ENCODE peak calls at places on chromosomes 11 and 22, in six cellular contexts. One of them, this sample, is unnamed. For H3K4me1 and H3K9me3, the result is how much of the 10 kb centered on the place peaks cover.

GRCh38 chr11:111607751-111608150 is 5.5 kb downstream of the SIK2 start:
- DNase-seq in aorta: no peak
- DNase-seq in A549: no peak
- DNase-seq in right atrium auricular region: no peak
- DNase-seq in SJSA1: no peak
- DNase-seq in tibial nerve: no peak
- DNase-seq in this sample: no peak

GRCh38 chr11:106281455-106282173 is 204.2 kb downstream of the AASDHPPT start:
- DNase-seq in aorta: no peak
- DNase-seq in A549: peak
- DNase-seq in right atrium auricular region: no peak
- DNase-seq in SJSA1: no peak
- DNase-seq in tibial nerve: no peak
- DNase-seq in this sample: peak

GRCh38 chr11:123137496-123138270 is 57.4 kb downstream of the CLMP start:
- DNase-seq in aorta: peak
- DNase-seq in A549: no peak
- DNase-seq in right atrium auricular region: peak
- DNase-seq in SJSA1: peak
- DNase-seq in tibial nerve: peak
- DNase-seq in this sample: peak

GRCh38 chr11:640021-640706 is 3.1 kb downstream of the DRD4 start:
- DNase-seq in aorta: no peak
- DNase-seq in A549: no peak
- DNase-seq in right atrium auricular region: no peak
- DNase-seq in SJSA1: no peak
- DNase-seq in tibial nerve: no peak
- DNase-seq in this sample: no peak

GRCh38 chr11:61106296-61106695 is 4.0 kb downstream of the CD5 start:
- DNase-seq in aorta: peak
- DNase-seq in A549: no peak
- DNase-seq in right atrium auricular region: no peak
- DNase-seq in SJSA1: no peak
- DNase-seq in tibial nerve: no peak
- DNase-seq in this sample: no peak

GRCh38 chr22:39502789-39503464 is 837 bp downstream of the MIEF1 start:
- DNase-seq in aorta: no peak
- DNase-seq in A549: no peak
- DNase-seq in right atrium auricular region: no peak
- DNase-seq in SJSA1: no peak
- DNase-seq in tibial nerve: no peak
- DNase-seq in this sample: peak

GRCh38 chr22:35430897-35431322 is 31.0 kb downstream of the MCM5 start:
- DNase-seq in aorta: peak
- DNase-seq in A549: peak
- DNase-seq in right atrium auricular region: peak
- DNase-seq in SJSA1: peak
- DNase-seq in tibial nerve: peak
- DNase-seq in this sample: peak

GRCh38 chr11:133303262-133303661 is 229.0 kb downstream of the OPCML start:
- DNase-seq in aorta: no peak
- DNase-seq in A549: no peak
- DNase-seq in right atrium auricular region: no peak
- DNase-seq in SJSA1: no peak
- DNase-seq in tibial nerve: no peak
- DNase-seq in this sample: no peak

GRCh38 chr22:22182990-22183264 is 61.7 kb upstream of the VPREB1 start:
- DNase-seq in aorta: no peak
- DNase-seq in A549: no peak
- DNase-seq in right atrium auricular region: no peak
- DNase-seq in SJSA1: no peak
- DNase-seq in tibial nerve: no peak
- DNase-seq in this sample: no peak

GRCh38 chr22:17794726-17795125 is 20.5 kb upstream of the BID start:
- DNase-seq in aorta: no peak
- DNase-seq in A549: no peak
- DNase-seq in right atrium auricular region: no peak
- DNase-seq in SJSA1: no peak
- DNase-seq in tibial nerve: no peak
- DNase-seq in this sample: no peak

GRCh38 chr11:62484352-62484751 is 62.3 kb downstream of the AHNAK start:
- DNase-seq in aorta: no peak
- DNase-seq in A549: no peak
- DNase-seq in right atrium auricular region: no peak
- DNase-seq in SJSA1: no peak
- DNase-seq in tibial nerve: no peak
- DNase-seq in this sample: no peak

GRCh38 chr11:11978792-11979486 is 29.5 kb downstream of the DKK3 start:
- DNase-seq in aorta: no peak
- DNase-seq in A549: no peak
- DNase-seq in right atrium auricular region: peak
- DNase-seq in SJSA1: peak
- DNase-seq in tibial nerve: peak
- DNase-seq in this sample: peak

GRCh38 chr11:69650832-69651344 is 9.9 kb downstream of the CCND1 start:
- DNase-seq in aorta: peak
- DNase-seq in A549: no peak
- DNase-seq in right atrium auricular region: no peak
- DNase-seq in SJSA1: no peak
- DNase-seq in tibial nerve: no peak
- DNase-seq in this sample: no peak

GRCh38 chr11:111913997-111914396 is 1.5 kb downstream of the HSPB2 start:
- DNase-seq in aorta: peak
- DNase-seq in A549: no peak
- DNase-seq in right atrium auricular region: no peak
- DNase-seq in SJSA1: no peak
- DNase-seq in tibial nerve: peak
- DNase-seq in this sample: peak

GRCh38 chr11:67616431-67617242 is 9.9 kb downstream of the NDUFV1 start:
- DNase-seq in aorta: no peak
- DNase-seq in A549: no peak
- DNase-seq in right atrium auricular region: no peak
- DNase-seq in SJSA1: no peak
- DNase-seq in tibial nerve: no peak
- DNase-seq in this sample: no peak
- H3K4me1 ChIP-seq in aorta: under half
- H3K4me1 ChIP-seq in A549: under half
- H3K4me1 ChIP-seq in right atrium auricular region: under half
- H3K4me1 ChIP-seq in SJSA1: under half
- H3K4me1 ChIP-seq in tibial nerve: under half
- H3K4me1 ChIP-seq in this sample: under half

DNA sequence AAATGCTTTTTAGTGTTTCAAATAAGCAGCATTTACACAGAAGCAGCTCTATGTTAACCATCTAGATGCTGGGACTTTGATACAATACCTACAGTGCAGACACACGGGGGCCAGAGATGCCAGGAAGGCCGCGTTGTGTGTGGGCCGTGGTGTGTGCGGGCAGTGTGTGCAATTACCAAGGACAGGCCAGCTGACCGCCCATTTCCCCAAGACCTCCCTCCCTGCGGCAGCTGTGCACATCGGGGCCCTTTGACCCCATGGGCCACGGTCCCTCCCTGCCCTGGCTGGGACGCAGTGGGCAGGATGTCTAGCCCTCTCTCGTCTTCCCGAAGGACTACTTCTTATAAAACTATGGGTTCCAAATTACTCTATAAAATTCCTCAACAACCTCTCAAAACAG is 38.4 kb downstream of the CLTCL1 start:
- DNase-seq in aorta: no peak
- DNase-seq in A549: no peak
- DNase-seq in right atrium auricular region: no peak
- DNase-seq in SJSA1: no peak
- DNase-seq in tibial nerve: no peak
- DNase-seq in this sample: no peak
- H3K9me3 ChIP-seq in aorta: under half
- H3K9me3 ChIP-seq in A549: under half
- H3K9me3 ChIP-seq in right atrium auricular region: under half
- H3K9me3 ChIP-seq in SJSA1: under half
- H3K9me3 ChIP-seq in tibial nerve: under half
- H3K9me3 ChIP-seq in this sample: under half

GRCh38 chr11:2306971-2307732 is 5.3 kb downstream of the TSPAN32 start:
- DNase-seq in aorta: peak
- DNase-seq in A549: no peak
- DNase-seq in right atrium auricular region: no peak
- DNase-seq in SJSA1: peak
- DNase-seq in tibial nerve: no peak
- DNase-seq in this sample: no peak
- H3K27ac ChIP-seq in aorta: no peak
- H3K27ac ChIP-seq in A549: no peak
- H3K27ac ChIP-seq in right atrium auricular region: peak
- H3K27ac ChIP-seq in SJSA1: peak
- H3K27ac ChIP-seq in tibial nerve: peak
- H3K27ac ChIP-seq in this sample: no peak

DNA sequence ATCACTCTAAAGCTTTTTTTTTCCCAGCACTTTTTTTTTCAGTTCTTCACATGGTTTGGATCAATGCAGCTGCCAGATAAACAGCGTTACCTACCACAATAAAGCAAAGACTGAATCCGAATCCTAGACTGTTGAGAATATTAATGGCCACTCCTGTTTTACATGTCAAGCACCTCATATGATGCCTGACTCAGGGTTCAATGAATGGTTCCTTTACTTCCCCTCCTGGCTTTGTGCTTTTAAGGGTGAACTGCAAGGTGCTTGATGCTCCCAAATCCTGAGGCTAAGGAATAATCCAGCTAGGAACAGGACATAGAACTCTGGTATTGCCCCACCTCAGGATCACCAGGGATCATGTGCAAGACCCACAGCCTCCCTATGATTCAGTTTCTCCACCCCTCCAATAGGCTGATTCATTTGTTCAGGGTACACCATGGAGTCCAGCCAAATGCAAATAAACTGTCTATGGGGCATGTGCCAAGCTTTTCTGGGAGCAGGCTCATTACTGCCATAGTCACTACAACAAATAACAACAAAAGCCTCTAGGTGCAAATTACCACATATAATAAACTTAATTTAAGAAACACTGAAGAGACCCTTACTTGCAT is 104.3 kb downstream of the GAB2 start:
- DNase-seq in aorta: no peak
- DNase-seq in A549: peak
- DNase-seq in right atrium auricular region: peak
- DNase-seq in SJSA1: no peak
- DNase-seq in tibial nerve: no peak
- DNase-seq in this sample: no peak
- H3K4me1 ChIP-seq in aorta: under half
- H3K4me1 ChIP-seq in A549: under half
- H3K4me1 ChIP-seq in right atrium auricular region: half or more
- H3K4me1 ChIP-seq in SJSA1: under half
- H3K4me1 ChIP-seq in tibial nerve: under half
- H3K4me1 ChIP-seq in this sample: under half

GRCh38 chr11:64788321-64789215 is 10.2 kb upstream of the SF1 start:
- DNase-seq in aorta: peak
- DNase-seq in A549: no peak
- DNase-seq in right atrium auricular region: no peak
- DNase-seq in SJSA1: no peak
- DNase-seq in tibial nerve: no peak
- DNase-seq in this sample: no peak
- H3K9me3 ChIP-seq in aorta: under half
- H3K9me3 ChIP-seq in A549: under half
- H3K9me3 ChIP-seq in right atrium auricular region: under half
- H3K9me3 ChIP-seq in SJSA1: under half
- H3K9me3 ChIP-seq in tibial nerve: under half
- H3K9me3 ChIP-seq in this sample: under half

GRCh38 chr22:23289851-23290724 is 109.8 kb downstream of the BCR start:
- DNase-seq in aorta: peak
- DNase-seq in A549: peak
- DNase-seq in right atrium auricular region: no peak
- DNase-seq in SJSA1: peak
- DNase-seq in tibial nerve: peak
- DNase-seq in this sample: peak

GRCh38 chr22:23291806-23292452 is 111.6 kb downstream of the BCR start:
- DNase-seq in aorta: no peak
- DNase-seq in A549: no peak
- DNase-seq in right atrium auricular region: no peak
- DNase-seq in SJSA1: no peak
- DNase-seq in tibial nerve: no peak
- DNase-seq in this sample: no peak

GRCh38 chr22:23288301-23289129 is 108.2 kb downstream of the BCR start:
- DNase-seq in aorta: no peak
- DNase-seq in A549: no peak
- DNase-seq in right atrium auricular region: no peak
- DNase-seq in SJSA1: no peak
- DNase-seq in tibial nerve: no peak
- DNase-seq in this sample: no peak

GRCh38 chr22:23287136-23288095 is 107.1 kb downstream of the BCR start:
- DNase-seq in aorta: no peak
- DNase-seq in A549: no peak
- DNase-seq in right atrium auricular region: no peak
- DNase-seq in SJSA1: no peak
- DNase-seq in tibial nerve: no peak
- DNase-seq in this sample: no peak

GRCh38 chr22:23289130-23289503 is 108.8 kb downstream of the BCR start:
- DNase-seq in aorta: no peak
- DNase-seq in A549: no peak
- DNase-seq in right atrium auricular region: no peak
- DNase-seq in SJSA1: no peak
- DNase-seq in tibial nerve: no peak
- DNase-seq in this sample: no peak
- H3K27ac ChIP-seq in aorta: no peak
- H3K27ac ChIP-seq in A549: no peak
- H3K27ac ChIP-seq in right atrium auricular region: no peak
- H3K27ac ChIP-seq in SJSA1: no peak
- H3K27ac ChIP-seq in tibial nerve: peak
- H3K27ac ChIP-seq in this sample: no peak

GRCh38 chr11:119638851-119639250 is 90.1 kb downstream of the NECTIN1 start:
- DNase-seq in aorta: no peak
- DNase-seq in A549: no peak
- DNase-seq in right atrium auricular region: no peak
- DNase-seq in SJSA1: no peak
- DNase-seq in tibial nerve: no peak
- DNase-seq in this sample: no peak
- H3K4me1 ChIP-seq in aorta: under half
- H3K4me1 ChIP-seq in A549: under half
- H3K4me1 ChIP-seq in right atrium auricular region: under half
- H3K4me1 ChIP-seq in SJSA1: under half
- H3K4me1 ChIP-seq in tibial nerve: under half
- H3K4me1 ChIP-seq in this sample: half or more

GRCh38 chr11:2631161-2631560 is 68.6 kb downstream of the KCNQ1OT1 start:
- DNase-seq in aorta: no peak
- DNase-seq in A549: no peak
- DNase-seq in right atrium auricular region: no peak
- DNase-seq in SJSA1: no peak
- DNase-seq in tibial nerve: no peak
- DNase-seq in this sample: no peak
- H3K9me3 ChIP-seq in aorta: under half
- H3K9me3 ChIP-seq in A549: half or more
- H3K9me3 ChIP-seq in right atrium auricular region: under half
- H3K9me3 ChIP-seq in SJSA1: under half
- H3K9me3 ChIP-seq in tibial nerve: half or more
- H3K9me3 ChIP-seq in this sample: half or more

GRCh38 chr11:29119691-29120328 is 897.0 kb downstream of the KCNA4 start:
- DNase-seq in aorta: no peak
- DNase-seq in A549: peak
- DNase-seq in right atrium auricular region: no peak
- DNase-seq in SJSA1: peak
- DNase-seq in tibial nerve: no peak
- DNase-seq in this sample: no peak
- H3K27ac ChIP-seq in aorta: peak
- H3K27ac ChIP-seq in A549: peak
- H3K27ac ChIP-seq in right atrium auricular region: no peak
- H3K27ac ChIP-seq in SJSA1: peak
- H3K27ac ChIP-seq in tibial nerve: no peak
- H3K27ac ChIP-seq in this sample: no peak